ENCODE peak calls at places on chromosomes 5 and 9, in ten cellular contexts. F is activated gamma-delta T cell treated with Interleukin-2 at 50 U/mL for 16 hours; X is foreskin fibroblast; S is neural progenitor cell; D is neural crest cell; L is activated effector memory CD4-positive, alpha-beta T cell treated with anti-CD3 and anti-CD28 coated beads, Interleukin-2, amount 50 U/mL, for 16 hours; Q is ovary; A is endodermal cell; T is activated CD8-positive, alpha-beta memory T cell treated with anti-CD3 and anti-CD28 coated beads, Interleukin-2, amount 10 ng/mL, durations not matched to agents 7 days and 5 days; V is GDM1. U is an unnamed sample.

GRCh38 chr5:172145870-172146747 is 41.9 kb downstream of the STK10 start:
- DNase-seq in F (no peak), X (no peak), S (no peak), D (no peak), L (no peak), Q (no peak), A (peak), T (no peak), V (no peak), U (no peak)

GRCh38 chr5:37248387-37248969 is 698 bp downstream of the CPLANE1 start:
- DNase-seq in F (no peak), X (peak), S (peak), D (no peak), L (no peak), Q (no peak), A (peak), T (no peak), V (no peak), U (no peak)

GRCh38 chr9:112048924-112049785 is 125.9 kb downstream of the SUSD1 start:
- DNase-seq in F (no peak), X (peak), S (no peak), D (no peak), L (no peak), Q (no peak), A (peak), T (no peak), V (no peak), U (no peak)

GRCh38 chr5:135426102-135427082 is 20.8 kb downstream of the DCANP1 start:
- DNase-seq in F (peak), X (peak), S (peak), D (no peak), L (no peak), Q (no peak), A (peak), T (no peak), V (peak), U (peak)

GRCh38 chr5:174612686-174613085 is 111.7 kb upstream of the MSX2 start:
- DNase-seq in F (no peak), X (no peak), S (no peak), D (no peak), L (no peak), Q (no peak), A (peak), T (no peak), V (no peak), U (no peak)

GRCh38 chr5:178624626-178625546 is 2.0 kb downstream of the CLK4 start:
- DNase-seq in F (no peak), X (peak), S (peak), D (no peak), L (no peak), Q (no peak), A (peak), T (no peak), V (no peak), U (no peak)

GRCh38 chr5:123997354-123998215 is 485.6 kb downstream of the CSNK1G3 start:
- DNase-seq in F (no peak), X (peak), S (no peak), D (no peak), L (no peak), Q (no peak), A (no peak), T (no peak), V (no peak), U (peak)

GRCh38 chr9:22244141-22245011 is 202.2 kb upstream of the DMRTA1 start:
- DNase-seq in F (no peak), X (peak), S (peak), D (peak), L (peak), Q (peak), A (peak), T (peak), V (peak), U (peak)

GRCh38 chr5:159605585-159605984 is 275.3 kb upstream of the IL12B start:
- DNase-seq in F (no peak), X (peak), S (no peak), D (no peak), L (no peak), Q (peak), A (no peak), T (no peak), V (no peak), U (no peak)

GRCh38 chr9:31089822-31090221 is 1294.6 kb upstream of the ACO1 start:
- DNase-seq in F (no peak), X (no peak), S (no peak), D (no peak), L (no peak), Q (no peak), A (no peak), T (no peak), V (no peak), U (no peak)

GRCh38 chr9:88672874-88673695 is 138.1 kb downstream of the NXNL2 start:
- DNase-seq in F (no peak), X (no peak), S (peak), D (no peak), L (no peak), Q (no peak), A (peak), T (no peak), V (no peak), U (no peak)

GRCh38 chr5:145466533-145466932 is 368.6 kb downstream of the PRELID2 start:
- DNase-seq in F (no peak), X (no peak), S (no peak), D (no peak), L (no peak), Q (no peak), A (no peak), T (no peak), V (no peak), U (no peak)

GRCh38 chr5:108727154-108727638 is 20.5 kb upstream of the FER start:
- DNase-seq in F (no peak), X (peak), S (peak), D (peak), L (no peak), Q (peak), A (no peak), T (no peak), V (peak), U (peak)

U was measured in HAP-1.